ENCODE peak calls at places on chromosomes 13 and 19, in seven cellular contexts. M is ACHN; Q is NCI-H1105; J is left lung; K is activated effector memory CD4-positive, alpha-beta T cell treated with Interleukin-2 at 50 U/mL for 16 hours; W is AG09309; S is T-helper 9 cell. A is an unnamed sample.

GRCh38 chr13:35965226-35965927 is 165.8 kb downstream of the DCLK1 start:
- DNase-seq in M (no peak), S (no peak), J (no peak), K (no peak), Q (no peak), W (no peak), A (no peak)

GRCh38 chr19:35038623-35039512 is 2.7 kb upstream of the HPN start:
- DNase-seq in W (no peak), S (no peak), K (no peak), J (no peak), M (no peak), Q (no peak), A (no peak)

GRCh38 chr19:31548941-31549340 is 199.7 kb upstream of the TSHZ3 start:
- DNase-seq in S (no peak), M (peak; percentile 11), J (no peak), K (no peak), Q (no peak), W (no peak), A (peak; percentile 41)

GRCh38 chr19:15536350-15536749 is 28.0 kb downstream of the CYP4F22 start:
- DNase-seq in S (no peak), Q (no peak), K (no peak), M (no peak), J (no peak), W (no peak), A (no peak)

GRCh38 chr13:71712988-71713653 is 153.9 kb downstream of the DACH1 start:
- DNase-seq in K (no peak), Q (no peak), S (no peak), J (no peak), W (no peak), M (no peak), A (no peak)

GRCh38 chr19:7654401-7654800 is 14.4 kb upstream of the RETN start:
- DNase-seq in Q (no peak), W (no peak), M (no peak), S (no peak), J (no peak), K (no peak), A (no peak)

GRCh38 chr19:56170261-56170660 is 5.5 kb upstream of the GALP start:
- DNase-seq in J (peak; percentile 82), M (peak; percentile 89), K (no peak), S (no peak), W (peak; percentile 5), Q (no peak), A (peak; percentile 91)

GRCh38 chr13:40933508-40933907 is 85.6 kb downstream of the ELF1 start:
- DNase-seq in J (no peak), K (no peak), M (no peak), W (no peak), Q (no peak), S (no peak), A (peak; percentile 50)

GRCh38 chr19:1045247-1045603 is 5.3 kb downstream of the ABCA7 start:
- DNase-seq in Q (no peak), W (no peak), K (no peak), S (peak; percentile 54), M (peak; percentile 55), J (peak; percentile 62), A (no peak)

GRCh38 chr19:4755459-4755858 is 31.8 kb upstream of the DPP9 start:
- DNase-seq in K (no peak), J (no peak), M (no peak), S (no peak), W (no peak), Q (no peak), A (no peak)

GRCh38 chr19:56946164-56946563 is 105.6 kb upstream of the PEG3 start:
- DNase-seq in M (no peak), S (no peak), Q (no peak), W (no peak), J (no peak), K (no peak), A (no peak)

GRCh38 chr13:51636349-51636890 is 52.2 kb downstream of the WDFY2 start:
- DNase-seq in M (no peak), S (no peak), K (no peak), J (no peak), W (no peak), Q (no peak), A (no peak)

GRCh38 chr13:40927929-40928328 is 91.2 kb downstream of the ELF1 start:
- DNase-seq in W (no peak), K (no peak), J (no peak), M (no peak), Q (no peak), S (no peak), A (no peak)

GRCh38 chr13:109212630-109213029 is 573.8 kb downstream of the IRS2 start:
- DNase-seq in K (no peak), Q (no peak), M (no peak), W (no peak), S (no peak), J (no peak), A (no peak)

GRCh38 chr19:3058009-3058820 is 4.1 kb downstream of the TLE5 start:
- DNase-seq in M (no peak), S (no peak), Q (no peak), K (no peak), W (no peak), J (no peak), A (no peak)

GRCh38 chr19:51137812-51138425 is 4.2 kb upstream of the SIGLEC7 start:
- DNase-seq in J (no peak), M (no peak), Q (no peak), K (no peak), W (no peak), S (no peak), A (no peak)

GRCh38 chr19:55440411-55441105 is 2.5 kb downstream of the SHISA7 start:
- DNase-seq in W (no peak), K (no peak), Q (no peak), M (no peak), J (no peak), S (no peak), A (no peak)

GRCh38 chr13:45349438-45349837 is 8.5 kb upstream of the TPT1 start:
- DNase-seq in K (no peak), J (no peak), W (no peak), M (no peak), Q (no peak), S (no peak), A (no peak)

GRCh38 chr13:28475916-28476725 is 18.8 kb downstream of the FLT1 start:
- DNase-seq in J (no peak), S (no peak), K (no peak), M (no peak), Q (no peak), W (peak; percentile 86), A (no peak)

A was measured in thyroid gland.